ENCODE peak calls at places on chromosome 3, in nine cellular contexts. One of them, this sample, is unnamed.

GRCh38 chr3:78139166-78139565 is 1099.3 kb downstream of the ROBO2 start:
- DNase-seq in astrocyte of the hippocampus: peak
- DNase-seq in Calu3: no peak
- DNase-seq in stimulated activated CD8-positive, alpha-beta memory T cell treated with anti-CD3 and anti-CD28 coated beads, Interleukin-15, amount 100 ng/mL, for 4 hours: no peak
- DNase-seq in DMS53: peak
- DNase-seq in GM23248: peak
- DNase-seq in Ammon's horn: no peak
- DNase-seq in IMR-90: peak
- DNase-seq in head of caudate nucleus: no peak
- DNase-seq in this sample: no peak

GRCh38 chr3:120013481-120013880 is 80.8 kb downstream of the GSK3B start:
- DNase-seq in astrocyte of the hippocampus: peak
- DNase-seq in Calu3: no peak
- DNase-seq in stimulated activated CD8-positive, alpha-beta memory T cell treated with anti-CD3 and anti-CD28 coated beads, Interleukin-15, amount 100 ng/mL, for 4 hours: no peak
- DNase-seq in DMS53: no peak
- DNase-seq in GM23248: no peak
- DNase-seq in Ammon's horn: no peak
- DNase-seq in IMR-90: peak
- DNase-seq in head of caudate nucleus: no peak
- DNase-seq in this sample: no peak

GRCh38 chr3:55091381-55092225 is 163.7 kb upstream of the LRTM1 start:
- DNase-seq in astrocyte of the hippocampus: peak
- DNase-seq in Calu3: no peak
- DNase-seq in stimulated activated CD8-positive, alpha-beta memory T cell treated with anti-CD3 and anti-CD28 coated beads, Interleukin-15, amount 100 ng/mL, for 4 hours: no peak
- DNase-seq in DMS53: no peak
- DNase-seq in GM23248: peak
- DNase-seq in Ammon's horn: no peak
- DNase-seq in IMR-90: peak
- DNase-seq in head of caudate nucleus: no peak
- DNase-seq in this sample: no peak

GRCh38 chr3:10732292-10732691 is 83.7 kb upstream of the SLC6A11 start:
- DNase-seq in astrocyte of the hippocampus: no peak
- DNase-seq in Calu3: no peak
- DNase-seq in stimulated activated CD8-positive, alpha-beta memory T cell treated with anti-CD3 and anti-CD28 coated beads, Interleukin-15, amount 100 ng/mL, for 4 hours: no peak
- DNase-seq in DMS53: no peak
- DNase-seq in GM23248: no peak
- DNase-seq in Ammon's horn: peak
- DNase-seq in IMR-90: no peak
- DNase-seq in head of caudate nucleus: no peak
- DNase-seq in this sample: no peak

GRCh38 chr3:102000620-102001209 is 151.4 kb downstream of the NFKBIZ start:
- DNase-seq in astrocyte of the hippocampus: no peak
- DNase-seq in Calu3: no peak
- DNase-seq in stimulated activated CD8-positive, alpha-beta memory T cell treated with anti-CD3 and anti-CD28 coated beads, Interleukin-15, amount 100 ng/mL, for 4 hours: no peak
- DNase-seq in DMS53: no peak
- DNase-seq in GM23248: no peak
- DNase-seq in Ammon's horn: no peak
- DNase-seq in IMR-90: no peak
- DNase-seq in head of caudate nucleus: no peak
- DNase-seq in this sample: no peak

GRCh38 chr3:41330465-41330864 is 131.2 kb downstream of the CTNNB1 start:
- DNase-seq in astrocyte of the hippocampus: peak
- DNase-seq in Calu3: no peak
- DNase-seq in stimulated activated CD8-positive, alpha-beta memory T cell treated with anti-CD3 and anti-CD28 coated beads, Interleukin-15, amount 100 ng/mL, for 4 hours: no peak
- DNase-seq in DMS53: no peak
- DNase-seq in GM23248: no peak
- DNase-seq in Ammon's horn: no peak
- DNase-seq in IMR-90: peak
- DNase-seq in head of caudate nucleus: no peak
- DNase-seq in this sample: no peak

GRCh38 chr3:60582285-60582684 is 669.0 kb downstream of the FHIT start:
- DNase-seq in astrocyte of the hippocampus: peak
- DNase-seq in Calu3: no peak
- DNase-seq in stimulated activated CD8-positive, alpha-beta memory T cell treated with anti-CD3 and anti-CD28 coated beads, Interleukin-15, amount 100 ng/mL, for 4 hours: no peak
- DNase-seq in DMS53: peak
- DNase-seq in GM23248: peak
- DNase-seq in Ammon's horn: no peak
- DNase-seq in IMR-90: no peak
- DNase-seq in head of caudate nucleus: no peak
- DNase-seq in this sample: no peak

GRCh38 chr3:57972421-57973111 is 35.7 kb upstream of the FLNB start:
- DNase-seq in astrocyte of the hippocampus: no peak
- DNase-seq in Calu3: peak
- DNase-seq in stimulated activated CD8-positive, alpha-beta memory T cell treated with anti-CD3 and anti-CD28 coated beads, Interleukin-15, amount 100 ng/mL, for 4 hours: no peak
- DNase-seq in DMS53: no peak
- DNase-seq in GM23248: no peak
- DNase-seq in Ammon's horn: no peak
- DNase-seq in IMR-90: no peak
- DNase-seq in head of caudate nucleus: no peak
- DNase-seq in this sample: no peak

GRCh38 chr3:190117995-190118394 is 2.7 kb downstream of the P3H2 start:
- DNase-seq in astrocyte of the hippocampus: peak
- DNase-seq in Calu3: no peak
- DNase-seq in stimulated activated CD8-positive, alpha-beta memory T cell treated with anti-CD3 and anti-CD28 coated beads, Interleukin-15, amount 100 ng/mL, for 4 hours: no peak
- DNase-seq in DMS53: no peak
- DNase-seq in GM23248: no peak
- DNase-seq in Ammon's horn: no peak
- DNase-seq in IMR-90: peak
- DNase-seq in head of caudate nucleus: no peak
- DNase-seq in this sample: no peak

GRCh38 chr3:101158374-101158773 is 162.0 kb downstream of the IMPG2 start:
- DNase-seq in astrocyte of the hippocampus: no peak
- DNase-seq in Calu3: no peak
- DNase-seq in stimulated activated CD8-positive, alpha-beta memory T cell treated with anti-CD3 and anti-CD28 coated beads, Interleukin-15, amount 100 ng/mL, for 4 hours: no peak
- DNase-seq in DMS53: no peak
- DNase-seq in GM23248: peak
- DNase-seq in Ammon's horn: no peak
- DNase-seq in IMR-90: peak
- DNase-seq in head of caudate nucleus: no peak
- DNase-seq in this sample: no peak

GRCh38 chr3:192812736-192813383 is 85.5 kb upstream of the FGF12 start:
- DNase-seq in astrocyte of the hippocampus: peak
- DNase-seq in Calu3: peak
- DNase-seq in stimulated activated CD8-positive, alpha-beta memory T cell treated with anti-CD3 and anti-CD28 coated beads, Interleukin-15, amount 100 ng/mL, for 4 hours: no peak
- DNase-seq in DMS53: peak
- DNase-seq in GM23248: peak
- DNase-seq in Ammon's horn: peak
- DNase-seq in IMR-90: peak
- DNase-seq in head of caudate nucleus: peak
- DNase-seq in this sample: no peak

GRCh38 chr3:30760040-30760439 is 134.4 kb downstream of the GADL1 start:
- DNase-seq in astrocyte of the hippocampus: no peak
- DNase-seq in Calu3: no peak
- DNase-seq in stimulated activated CD8-positive, alpha-beta memory T cell treated with anti-CD3 and anti-CD28 coated beads, Interleukin-15, amount 100 ng/mL, for 4 hours: no peak
- DNase-seq in DMS53: no peak
- DNase-seq in GM23248: peak
- DNase-seq in Ammon's horn: no peak
- DNase-seq in IMR-90: peak
- DNase-seq in head of caudate nucleus: no peak
- DNase-seq in this sample: no peak